ENCODE peak calls at places on chromosomes 12 and 14, in four cellular contexts. G is neural progenitor cell, D is H1, B is IMR-90. Z is an unnamed sample.

GRCh38 chr12:93741741-93742085 is 64.5 kb downstream of the CRADD start:
- DNase-seq in G (peak), D (peak), B (no peak), Z (no peak)

GRCh38 chr12:24527102-24527501 is 421.8 kb downstream of the BCAT1 start:
- DNase-seq in G (no peak), D (no peak), B (no peak), Z (no peak)

GRCh38 chr12:104877107-104877705 is 80.9 kb downstream of the SLC41A2 start:
- DNase-seq in G (peak), D (no peak), B (peak), Z (no peak)

GRCh38 chr12:109493938-109494337 is 16.5 kb downstream of the UBE3B start:
- DNase-seq in G (no peak), D (no peak), B (no peak), Z (no peak)

GRCh38 chr14:22178330-22178981 is 410.6 kb downstream of the DAD1 start:
- DNase-seq in G (no peak), D (no peak), B (peak), Z (no peak)

GRCh38 chr12:80317899-80318298 is 126.1 kb upstream of the PTPRQ start:
- DNase-seq in G (peak), D (no peak), B (no peak), Z (no peak)

GRCh38 chr12:112191840-112192321 is 66.5 kb downstream of the TRAFD1 start:
- DNase-seq in G (no peak), D (no peak), B (peak), Z (peak)

GRCh38 chr14:101843665-101844064 is 82.2 kb downstream of the PPP2R5C start:
- DNase-seq in G (no peak), D (no peak), B (no peak), Z (no peak)

GRCh38 chr12:64583395-64584172 is 26.7 kb upstream of the RASSF3 start:
- DNase-seq in G (no peak), D (no peak), B (peak), Z (no peak)

GRCh38 chr12:20274008-20274407 is 94.3 kb upstream of the PDE3A start:
- DNase-seq in G (peak), D (no peak), B (no peak), Z (no peak)

GRCh38 chr14:32559048-32559447 is 229.9 kb downstream of the AKAP6 start:
- DNase-seq in G (no peak), D (no peak), B (peak), Z (no peak)

GRCh38 chr14:94702629-94703028 is 67.3 kb downstream of the GSC start:
- DNase-seq in G (no peak), D (no peak), B (no peak), Z (peak)

DNA sequence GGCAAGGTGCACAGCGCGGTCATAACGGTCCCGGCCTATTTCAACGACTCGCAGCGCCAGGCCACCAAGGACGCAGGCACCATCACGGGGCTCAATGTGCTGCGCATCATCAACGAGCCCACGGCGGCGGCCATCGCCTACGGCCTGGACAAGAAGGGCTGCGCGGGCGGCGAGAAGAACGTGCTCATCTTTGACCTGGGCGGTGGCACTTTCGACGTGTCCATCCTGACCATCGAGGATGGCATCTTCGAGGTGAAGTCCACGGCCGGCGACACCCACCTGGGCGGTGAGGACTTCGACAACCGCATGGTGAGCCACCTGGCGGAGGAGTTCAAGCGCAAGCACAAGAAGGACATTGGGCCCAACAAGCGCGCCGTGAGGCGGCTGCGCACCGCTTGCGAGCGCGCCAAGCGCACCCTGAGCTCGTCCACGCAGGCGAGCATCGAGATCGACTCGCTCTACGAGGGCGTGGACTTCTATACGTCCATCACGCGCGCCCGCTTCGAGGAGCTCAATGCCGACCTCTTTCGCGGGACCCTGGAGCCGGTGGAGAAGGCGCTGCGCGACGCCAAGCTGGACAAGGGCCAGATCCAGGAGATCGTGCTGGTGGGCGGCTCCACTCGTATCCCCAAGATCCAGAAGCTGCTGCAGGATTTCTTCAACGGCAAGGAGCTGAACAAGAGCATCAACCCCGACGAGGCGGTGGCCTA is 875 bp downstream of the HSPA2 start:
- DNase-seq in G (no peak), D (no peak), B (no peak), Z (no peak)
- H3K9ac ChIP-seq in G (no peak), D (no peak), B (no peak), Z (peak)

GRCh38 chr14:61322011-61322798 is 826 bp downstream of the PRKCH start:
- DNase-seq in G (peak), D (no peak), B (no peak), Z (no peak)
- H3K9ac ChIP-seq in G (no peak), D (no peak), B (no peak), Z (peak)

DNA sequence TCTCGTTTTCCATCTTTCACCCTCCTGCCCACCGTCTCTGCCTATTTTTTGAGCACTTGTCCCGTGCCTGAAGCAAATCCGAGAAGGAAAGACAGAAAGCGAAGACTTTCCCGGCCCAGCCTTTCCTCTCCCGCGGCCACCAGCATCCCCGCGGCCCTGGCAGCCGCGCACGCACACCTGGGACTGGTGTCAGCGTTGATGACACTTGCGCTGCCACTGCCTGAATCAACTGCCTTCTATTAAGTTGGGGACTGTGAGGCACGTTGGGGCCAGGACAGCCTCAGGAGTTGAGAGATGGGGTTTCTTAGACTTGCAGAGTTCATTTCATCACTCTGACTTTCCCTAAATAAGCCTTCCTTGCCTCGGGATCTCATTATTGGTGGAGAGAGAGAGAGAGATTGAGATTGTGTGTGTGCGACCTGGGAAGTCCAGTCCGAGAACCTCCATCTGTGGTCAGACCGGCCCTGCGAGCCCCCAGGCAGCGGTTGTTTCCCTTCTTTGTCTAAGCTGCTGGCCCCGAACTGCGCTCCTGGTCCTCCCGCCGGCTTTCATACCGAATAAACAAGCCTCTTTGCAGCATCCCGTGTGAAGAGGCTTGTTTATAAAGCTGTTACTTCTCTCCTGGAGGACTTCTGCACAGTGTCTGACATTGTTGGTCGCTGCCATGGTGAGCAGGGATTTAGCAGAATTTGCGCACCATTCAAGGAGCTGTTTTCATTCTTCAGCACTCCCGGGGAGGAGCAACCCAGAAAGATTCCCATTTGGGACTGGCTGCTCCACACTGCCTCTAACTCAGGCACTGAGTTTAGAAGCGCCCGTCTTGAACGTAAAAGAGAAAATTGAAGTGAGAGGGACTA is 1.5 kb downstream of the PDZRN4 start:
- DNase-seq in G (peak), D (no peak), B (no peak), Z (no peak)
- H3K9ac ChIP-seq in G (no peak), D (no peak), B (no peak), Z (no peak)

GRCh38 chr12:14280921-14281320 is 84.6 kb upstream of the ATF7IP start:
- DNase-seq in G (no peak), D (no peak), B (no peak), Z (no peak)
- H3K9ac ChIP-seq in G (no peak), D (no peak), B (no peak), Z (no peak)

DNA sequence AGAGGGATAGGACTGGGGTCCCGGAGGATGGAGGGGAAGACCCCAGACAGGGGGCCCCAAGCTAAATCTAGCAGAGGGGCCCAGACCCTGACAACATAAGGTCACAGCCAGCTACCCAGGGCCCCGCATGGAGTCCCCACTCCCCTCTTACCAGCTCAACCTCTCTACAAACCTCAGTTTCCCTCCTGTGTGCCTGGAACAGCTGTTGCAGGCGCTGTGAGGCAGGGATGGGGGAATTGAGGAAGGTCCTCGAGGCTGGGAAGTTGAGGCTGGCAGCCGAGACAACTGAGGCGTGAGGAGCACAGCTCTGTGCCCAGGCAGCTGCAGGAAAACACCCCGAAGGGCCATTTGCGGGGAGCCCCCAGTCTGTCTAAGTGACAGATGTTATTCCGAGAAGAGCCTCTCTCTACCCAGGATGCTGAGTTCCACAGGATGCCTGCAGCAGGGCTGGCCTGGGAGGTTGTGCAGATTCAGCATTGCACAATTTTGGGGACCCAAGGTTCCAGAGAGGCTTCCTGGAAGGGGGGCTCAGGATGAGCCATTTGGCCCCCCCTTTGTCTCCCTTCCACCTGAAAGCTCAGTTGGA is 42.7 kb upstream of the NCOR2 start:
- DNase-seq in G (no peak), D (no peak), B (no peak), Z (no peak)
- H3K9ac ChIP-seq in G (no peak), D (no peak), B (no peak), Z (no peak)

GRCh38 chr12:50192908-50193307 is 25.7 kb upstream of the CERS5 start:
- DNase-seq in G (no peak), D (no peak), B (peak), Z (no peak)

GRCh38 chr12:50197297-50197727 is 30.1 kb upstream of the CERS5 start:
- DNase-seq in G (no peak), D (no peak), B (no peak), Z (no peak)

GRCh38 chr12:50196537-50196936 is 29.4 kb upstream of the CERS5 start:
- DNase-seq in G (no peak), D (no peak), B (no peak), Z (no peak)

GRCh38 chr12:50198829-50199228 is 31.7 kb upstream of the CERS5 start:
- DNase-seq in G (no peak), D (no peak), B (no peak), Z (no peak)

GRCh38 chr12:50195832-50196231 is 28.7 kb upstream of the CERS5 start:
- DNase-seq in G (no peak), D (no peak), B (no peak), Z (no peak)
- H3K9ac ChIP-seq in G (no peak), D (no peak), B (peak), Z (no peak)

GRCh38 chr12:55624056-55624455 is 12.6 kb upstream of the OR10P1 start:
- DNase-seq in G (no peak), D (no peak), B (no peak), Z (no peak)

GRCh38 chr12:55629058-55629841 is 7.4 kb upstream of the OR10P1 start:
- DNase-seq in G (no peak), D (no peak), B (no peak), Z (no peak)

GRCh38 chr12:55631743-55632142 is 4.9 kb upstream of the OR10P1 start:
- DNase-seq in G (no peak), D (no peak), B (no peak), Z (no peak)

GRCh38 chr12:55631056-55631455 is 5.6 kb upstream of the OR10P1 start:
- DNase-seq in G (no peak), D (no peak), B (no peak), Z (no peak)

DNA sequence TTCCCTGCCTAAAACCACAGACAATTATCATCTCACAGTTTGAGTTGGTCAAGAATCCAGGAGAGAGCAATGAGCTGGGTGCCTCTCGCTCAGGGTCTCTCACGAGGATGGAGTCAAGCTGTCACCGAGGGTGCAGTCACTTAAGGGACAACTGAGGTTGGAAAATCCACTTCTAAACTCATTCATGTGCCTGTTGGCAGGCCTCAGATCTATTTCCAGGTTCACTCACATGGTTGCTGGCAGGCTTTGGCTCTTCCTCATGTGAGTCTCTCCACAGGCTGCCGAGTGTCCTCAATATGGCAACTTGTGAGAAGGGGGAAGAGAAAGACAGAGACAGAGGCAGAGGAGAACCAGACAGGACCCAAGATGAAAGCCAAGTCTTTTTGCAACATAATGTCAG is 10.5 kb upstream of the OR10P1 start:
- DNase-seq in G (no peak), D (no peak), B (no peak), Z (no peak)
- H3K9ac ChIP-seq in G (no peak), D (no peak), B (no peak), Z (no peak)

GRCh38 chr14:35299708-35300107 is 7.5 kb downstream of the PSMA6 start:
- DNase-seq in G (no peak), D (no peak), B (no peak), Z (no peak)
- H3K9ac ChIP-seq in G (no peak), D (no peak), B (no peak), Z (no peak)